ENCODE peak calls at places on chromosomes 16 and 17, in six cellular contexts. One of them, this sample, is unnamed.

GRCh38 chr17:27748360-27748825 is 51.9 kb downstream of the NOS2 start:
- DNase-seq in left lung: no peak
- DNase-seq in cardiac fibroblast: no peak
- DNase-seq in fibroblast of mammary gland: no peak
- DNase-seq in OCI-LY7: no peak
- DNase-seq in naive thymus-derived CD4-positive, alpha-beta T cell: no peak
- DNase-seq in this sample: no peak

GRCh38 chr17:72394531-72394930 is 273.7 kb downstream of the SOX9 start:
- DNase-seq in fibroblast of mammary gland: no peak
- DNase-seq in OCI-LY7: no peak
- DNase-seq in naive thymus-derived CD4-positive, alpha-beta T cell: no peak
- DNase-seq in left lung: no peak
- DNase-seq in cardiac fibroblast: no peak
- DNase-seq in this sample: no peak

GRCh38 chr16:20326336-20326735 is 977 bp downstream of the GP2 start:
- DNase-seq in naive thymus-derived CD4-positive, alpha-beta T cell: no peak
- DNase-seq in left lung: no peak
- DNase-seq in fibroblast of mammary gland: no peak
- DNase-seq in OCI-LY7: no peak
- DNase-seq in cardiac fibroblast: no peak
- DNase-seq in this sample: no peak

GRCh38 chr16:25709182-25709581 is 17.4 kb downstream of the HS3ST4 start:
- DNase-seq in naive thymus-derived CD4-positive, alpha-beta T cell: no peak
- DNase-seq in OCI-LY7: no peak
- DNase-seq in left lung: no peak
- DNase-seq in cardiac fibroblast: no peak
- DNase-seq in fibroblast of mammary gland: no peak
- DNase-seq in this sample: no peak

GRCh38 chr16:26070595-26071170 is 378.9 kb downstream of the HS3ST4 start:
- DNase-seq in left lung: no peak
- DNase-seq in fibroblast of mammary gland: no peak
- DNase-seq in cardiac fibroblast: no peak
- DNase-seq in OCI-LY7: no peak
- DNase-seq in naive thymus-derived CD4-positive, alpha-beta T cell: no peak
- DNase-seq in this sample: no peak

GRCh38 chr16:57469046-57469445 is 6.6 kb downstream of the POLR2C start:
- DNase-seq in cardiac fibroblast: no peak
- DNase-seq in OCI-LY7: no peak
- DNase-seq in naive thymus-derived CD4-positive, alpha-beta T cell: no peak
- DNase-seq in fibroblast of mammary gland: no peak
- DNase-seq in left lung: no peak
- DNase-seq in this sample: no peak

GRCh38 chr17:30541802-30542201 is 64.6 kb downstream of the GOSR1 start:
- DNase-seq in cardiac fibroblast: no peak
- DNase-seq in OCI-LY7: no peak
- DNase-seq in left lung: no peak
- DNase-seq in fibroblast of mammary gland: no peak
- DNase-seq in naive thymus-derived CD4-positive, alpha-beta T cell: no peak
- DNase-seq in this sample: no peak

GRCh38 chr16:67552476-67552875 is 9.8 kb upstream of the CTCF start:
- DNase-seq in OCI-LY7: no peak
- DNase-seq in cardiac fibroblast: no peak
- DNase-seq in naive thymus-derived CD4-positive, alpha-beta T cell: no peak
- DNase-seq in fibroblast of mammary gland: no peak
- DNase-seq in left lung: no peak
- DNase-seq in this sample: no peak

GRCh38 chr17:79633937-79634813 is 23.3 kb upstream of the RBFOX3 start:
- DNase-seq in naive thymus-derived CD4-positive, alpha-beta T cell: no peak
- DNase-seq in cardiac fibroblast: no peak
- DNase-seq in OCI-LY7: no peak
- DNase-seq in fibroblast of mammary gland: no peak
- DNase-seq in left lung: peak
- DNase-seq in this sample: no peak

GRCh38 chr16:58513874-58514273 is 1.4 kb upstream of the SETD6 start:
- DNase-seq in cardiac fibroblast: peak
- DNase-seq in fibroblast of mammary gland: no peak
- DNase-seq in OCI-LY7: no peak
- DNase-seq in left lung: no peak
- DNase-seq in naive thymus-derived CD4-positive, alpha-beta T cell: no peak
- DNase-seq in this sample: no peak

GRCh38 chr17:7204828-7205461 is 14.7 kb downstream of the DLG4 start:
- DNase-seq in naive thymus-derived CD4-positive, alpha-beta T cell: peak
- DNase-seq in OCI-LY7: peak
- DNase-seq in left lung: peak
- DNase-seq in fibroblast of mammary gland: peak
- DNase-seq in cardiac fibroblast: peak
- DNase-seq in this sample: peak
- H3K4me3 ChIP-seq in naive thymus-derived CD4-positive, alpha-beta T cell: peak
- H3K4me3 ChIP-seq in OCI-LY7: peak
- H3K4me3 ChIP-seq in left lung: peak
- H3K4me3 ChIP-seq in fibroblast of mammary gland: peak
- H3K4me3 ChIP-seq in cardiac fibroblast: peak
- H3K4me3 ChIP-seq in this sample: peak

GRCh38 chr16:81602377-81602776 is 157.8 kb downstream of the CMIP start:
- DNase-seq in OCI-LY7: no peak
- DNase-seq in left lung: no peak
- DNase-seq in cardiac fibroblast: no peak
- DNase-seq in naive thymus-derived CD4-positive, alpha-beta T cell: no peak
- DNase-seq in fibroblast of mammary gland: no peak
- DNase-seq in this sample: no peak

GRCh38 chr16:81600275-81600674 is 155.7 kb downstream of the CMIP start:
- DNase-seq in fibroblast of mammary gland: peak
- DNase-seq in left lung: no peak
- DNase-seq in naive thymus-derived CD4-positive, alpha-beta T cell: no peak
- DNase-seq in OCI-LY7: no peak
- DNase-seq in cardiac fibroblast: peak
- DNase-seq in this sample: peak

GRCh38 chr16:81602792-81603191 is 158.2 kb downstream of the CMIP start:
- DNase-seq in left lung: no peak
- DNase-seq in fibroblast of mammary gland: no peak
- DNase-seq in OCI-LY7: no peak
- DNase-seq in cardiac fibroblast: no peak
- DNase-seq in naive thymus-derived CD4-positive, alpha-beta T cell: no peak
- DNase-seq in this sample: no peak

GRCh38 chr16:81601601-81602251 is 157.1 kb downstream of the CMIP start:
- DNase-seq in fibroblast of mammary gland: no peak
- DNase-seq in naive thymus-derived CD4-positive, alpha-beta T cell: no peak
- DNase-seq in OCI-LY7: no peak
- DNase-seq in cardiac fibroblast: no peak
- DNase-seq in left lung: no peak
- DNase-seq in this sample: peak

DNA sequence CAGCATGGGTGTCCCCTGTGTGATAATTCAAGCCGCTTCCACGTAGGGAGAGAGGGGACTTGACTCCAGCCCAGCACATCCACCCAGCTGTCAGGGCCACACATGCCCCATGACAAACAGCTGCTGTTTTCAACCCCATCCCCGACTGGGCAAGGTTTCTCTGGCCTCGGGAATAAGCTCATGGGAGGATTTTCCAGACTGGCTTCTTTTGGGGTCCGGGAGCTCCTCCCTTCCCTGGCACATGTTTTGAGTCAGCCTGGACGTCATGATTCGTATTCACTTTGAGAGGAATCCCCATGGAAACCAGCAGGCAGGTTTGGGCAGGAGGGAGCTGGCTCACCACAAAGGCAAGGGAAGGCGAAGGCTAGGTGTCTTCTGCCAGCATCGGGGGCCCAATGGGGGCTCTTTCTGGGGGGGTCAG is 156.4 kb downstream of the CMIP start:
- DNase-seq in OCI-LY7: no peak
- DNase-seq in fibroblast of mammary gland: peak
- DNase-seq in cardiac fibroblast: peak
- DNase-seq in left lung: no peak
- DNase-seq in naive thymus-derived CD4-positive, alpha-beta T cell: no peak
- DNase-seq in this sample: peak
- H3K4me3 ChIP-seq in OCI-LY7: no peak
- H3K4me3 ChIP-seq in fibroblast of mammary gland: no peak
- H3K4me3 ChIP-seq in cardiac fibroblast: no peak
- H3K4me3 ChIP-seq in left lung: no peak
- H3K4me3 ChIP-seq in naive thymus-derived CD4-positive, alpha-beta T cell: no peak
- H3K4me3 ChIP-seq in this sample: no peak

DNA sequence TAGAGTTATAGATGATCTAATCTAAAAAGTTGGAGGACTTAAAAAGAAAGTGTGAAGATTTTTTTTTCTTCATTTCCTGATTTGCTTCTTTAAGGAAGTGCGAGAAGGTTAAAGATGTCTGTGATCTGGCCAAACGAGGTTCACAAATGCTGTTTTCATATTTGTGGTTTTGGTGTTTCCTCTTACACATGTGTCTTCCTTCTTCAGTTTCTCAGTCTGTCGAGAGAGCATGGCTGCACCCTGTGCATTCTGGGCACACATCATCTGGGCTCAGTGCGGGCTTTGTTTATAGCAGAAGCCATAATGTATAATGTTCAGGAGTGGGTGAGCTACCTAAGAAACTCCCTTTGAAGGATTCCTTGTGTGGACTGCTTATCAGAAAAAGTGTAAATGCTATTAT is 260.4 kb upstream of the TBX2 start:
- DNase-seq in left lung: peak
- DNase-seq in cardiac fibroblast: peak
- DNase-seq in fibroblast of mammary gland: peak
- DNase-seq in naive thymus-derived CD4-positive, alpha-beta T cell: peak
- DNase-seq in OCI-LY7: peak
- DNase-seq in this sample: peak
- H3K4me3 ChIP-seq in left lung: no peak
- H3K4me3 ChIP-seq in cardiac fibroblast: no peak
- H3K4me3 ChIP-seq in fibroblast of mammary gland: no peak
- H3K4me3 ChIP-seq in naive thymus-derived CD4-positive, alpha-beta T cell: no peak
- H3K4me3 ChIP-seq in OCI-LY7: no peak
- H3K4me3 ChIP-seq in this sample: no peak

DNA sequence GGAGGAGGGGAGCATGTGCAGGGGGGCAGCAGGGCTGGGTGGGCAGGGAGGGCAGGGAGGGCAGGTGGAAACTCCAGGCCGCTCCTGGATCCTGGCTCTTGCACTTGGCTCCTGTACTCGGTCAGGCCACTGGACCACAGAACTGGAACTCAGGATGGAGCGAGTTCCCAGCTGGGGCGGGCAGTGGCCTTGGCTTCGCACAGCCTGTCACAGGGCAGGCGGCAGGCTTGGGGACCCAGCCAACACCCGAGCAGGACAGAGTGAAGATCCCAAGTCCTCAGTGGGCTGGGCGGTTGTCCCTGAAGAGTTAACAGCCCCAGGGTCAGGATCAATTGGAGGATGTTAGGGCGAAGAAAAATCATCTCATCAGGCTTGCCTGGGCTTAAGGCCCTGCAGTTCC is 22.1 kb downstream of the ZNF423 start:
- DNase-seq in naive thymus-derived CD4-positive, alpha-beta T cell: no peak
- DNase-seq in OCI-LY7: no peak
- DNase-seq in cardiac fibroblast: no peak
- DNase-seq in fibroblast of mammary gland: no peak
- DNase-seq in left lung: no peak
- DNase-seq in this sample: no peak
- H3K4me3 ChIP-seq in naive thymus-derived CD4-positive, alpha-beta T cell: no peak
- H3K4me3 ChIP-seq in OCI-LY7: no peak
- H3K4me3 ChIP-seq in cardiac fibroblast: no peak
- H3K4me3 ChIP-seq in fibroblast of mammary gland: no peak
- H3K4me3 ChIP-seq in left lung: no peak
- H3K4me3 ChIP-seq in this sample: no peak

GRCh38 chr16:10362077-10362863 is 23.6 kb upstream of the ATF7IP2 start:
- DNase-seq in fibroblast of mammary gland: no peak
- DNase-seq in cardiac fibroblast: no peak
- DNase-seq in naive thymus-derived CD4-positive, alpha-beta T cell: peak
- DNase-seq in OCI-LY7: peak
- DNase-seq in left lung: no peak
- DNase-seq in this sample: no peak
- H3K4me3 ChIP-seq in fibroblast of mammary gland: no peak
- H3K4me3 ChIP-seq in cardiac fibroblast: no peak
- H3K4me3 ChIP-seq in naive thymus-derived CD4-positive, alpha-beta T cell: no peak
- H3K4me3 ChIP-seq in OCI-LY7: no peak
- H3K4me3 ChIP-seq in left lung: no peak
- H3K4me3 ChIP-seq in this sample: no peak

GRCh38 chr17:7026471-7027115 is 3.7 kb downstream of the BCL6B start:
- DNase-seq in fibroblast of mammary gland: no peak
- DNase-seq in OCI-LY7: no peak
- DNase-seq in naive thymus-derived CD4-positive, alpha-beta T cell: no peak
- DNase-seq in cardiac fibroblast: no peak
- DNase-seq in left lung: no peak
- DNase-seq in this sample: no peak

GRCh38 chr17:7029096-7029495 is 6.2 kb downstream of the BCL6B start:
- DNase-seq in naive thymus-derived CD4-positive, alpha-beta T cell: no peak
- DNase-seq in OCI-LY7: no peak
- DNase-seq in fibroblast of mammary gland: no peak
- DNase-seq in cardiac fibroblast: no peak
- DNase-seq in left lung: no peak
- DNase-seq in this sample: no peak

GRCh38 chr17:7025240-7025639 is 2.4 kb downstream of the BCL6B start:
- DNase-seq in cardiac fibroblast: no peak
- DNase-seq in left lung: no peak
- DNase-seq in fibroblast of mammary gland: no peak
- DNase-seq in naive thymus-derived CD4-positive, alpha-beta T cell: no peak
- DNase-seq in OCI-LY7: no peak
- DNase-seq in this sample: no peak

GRCh38 chr17:7027335-7027734 is 4.5 kb downstream of the BCL6B start:
- DNase-seq in naive thymus-derived CD4-positive, alpha-beta T cell: no peak
- DNase-seq in cardiac fibroblast: no peak
- DNase-seq in left lung: no peak
- DNase-seq in fibroblast of mammary gland: no peak
- DNase-seq in OCI-LY7: no peak
- DNase-seq in this sample: no peak

DNA sequence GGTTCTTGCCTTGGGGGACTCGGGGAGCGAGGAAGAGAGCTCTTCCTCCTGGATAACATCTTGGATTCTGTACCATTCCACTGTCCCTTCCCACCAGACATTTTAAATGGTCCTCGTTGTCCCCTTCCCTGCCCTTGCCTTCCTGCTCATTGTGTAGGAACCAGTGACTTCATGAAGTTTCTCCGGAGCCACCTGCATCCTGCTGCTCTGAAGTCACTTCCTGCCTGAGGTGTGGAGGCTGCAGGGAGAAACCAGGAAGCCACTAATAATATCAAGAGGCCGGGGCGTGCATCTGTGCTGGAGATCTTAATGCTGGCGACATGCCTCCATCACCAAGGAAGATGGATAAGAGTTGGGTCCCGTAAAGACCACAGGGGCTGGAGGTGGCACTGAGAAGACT is 6.2 kb upstream of the SLC16A13 start:
- DNase-seq in OCI-LY7: no peak
- DNase-seq in left lung: no peak
- DNase-seq in naive thymus-derived CD4-positive, alpha-beta T cell: peak
- DNase-seq in fibroblast of mammary gland: no peak
- DNase-seq in cardiac fibroblast: no peak
- DNase-seq in this sample: no peak
- H3K4me3 ChIP-seq in OCI-LY7: no peak
- H3K4me3 ChIP-seq in left lung: no peak
- H3K4me3 ChIP-seq in naive thymus-derived CD4-positive, alpha-beta T cell: peak
- H3K4me3 ChIP-seq in fibroblast of mammary gland: no peak
- H3K4me3 ChIP-seq in cardiac fibroblast: no peak
- H3K4me3 ChIP-seq in this sample: no peak